ENCODE peak calls at places on chromosomes 3 and 15, in nine cellular contexts. One of them, this sample, is unnamed.

GRCh38 chr15:52976050-52976449 is 185.9 kb upstream of the ONECUT1 start:
- DNase-seq in left ventricle myocardium superior: no peak
- DNase-seq in fibroblast of pulmonary artery: no peak
- DNase-seq in stimulated activated CD4-positive, alpha-beta T cell treated with anti-CD3 and anti-CD28 coated beads, Interleukin-4, amount 100 ng/mL, for 48 hours: no peak
- DNase-seq in Peyer's patch: no peak
- DNase-seq in psoas muscle: no peak
- DNase-seq in mucosa of descending colon: no peak
- DNase-seq in WTC11: no peak
- DNase-seq in gastrocnemius medialis: no peak
- DNase-seq in this sample: no peak

GRCh38 chr3:193863657-193864323 is 270.8 kb downstream of the OPA1 start:
- DNase-seq in left ventricle myocardium superior: peak; percentile 73
- DNase-seq in fibroblast of pulmonary artery: peak; percentile 24
- DNase-seq in stimulated activated CD4-positive, alpha-beta T cell treated with anti-CD3 and anti-CD28 coated beads, Interleukin-4, amount 100 ng/mL, for 48 hours: no peak
- DNase-seq in Peyer's patch: no peak
- DNase-seq in psoas muscle: peak; percentile 63
- DNase-seq in mucosa of descending colon: no peak
- DNase-seq in WTC11: no peak
- DNase-seq in gastrocnemius medialis: peak; percentile 36
- DNase-seq in this sample: peak; percentile 33

GRCh38 chr15:47685141-47685870 is 32.0 kb upstream of the SEMA6D start:
- DNase-seq in left ventricle myocardium superior: no peak
- DNase-seq in fibroblast of pulmonary artery: no peak
- DNase-seq in stimulated activated CD4-positive, alpha-beta T cell treated with anti-CD3 and anti-CD28 coated beads, Interleukin-4, amount 100 ng/mL, for 48 hours: no peak
- DNase-seq in Peyer's patch: no peak
- DNase-seq in psoas muscle: no peak
- DNase-seq in mucosa of descending colon: no peak
- DNase-seq in WTC11: no peak
- DNase-seq in gastrocnemius medialis: no peak
- DNase-seq in this sample: no peak

GRCh38 chr3:13190376-13190762 is 117.1 kb upstream of the IQSEC1 start:
- DNase-seq in left ventricle myocardium superior: no peak
- DNase-seq in fibroblast of pulmonary artery: no peak
- DNase-seq in stimulated activated CD4-positive, alpha-beta T cell treated with anti-CD3 and anti-CD28 coated beads, Interleukin-4, amount 100 ng/mL, for 48 hours: no peak
- DNase-seq in Peyer's patch: no peak
- DNase-seq in psoas muscle: no peak
- DNase-seq in mucosa of descending colon: no peak
- DNase-seq in WTC11: no peak
- DNase-seq in gastrocnemius medialis: no peak
- DNase-seq in this sample: no peak

GRCh38 chr3:171950373-171950772 is 89.0 kb upstream of the FNDC3B start:
- DNase-seq in left ventricle myocardium superior: no peak
- DNase-seq in fibroblast of pulmonary artery: peak; percentile 52
- DNase-seq in stimulated activated CD4-positive, alpha-beta T cell treated with anti-CD3 and anti-CD28 coated beads, Interleukin-4, amount 100 ng/mL, for 48 hours: no peak
- DNase-seq in Peyer's patch: no peak
- DNase-seq in psoas muscle: no peak
- DNase-seq in mucosa of descending colon: no peak
- DNase-seq in WTC11: no peak
- DNase-seq in gastrocnemius medialis: no peak
- DNase-seq in this sample: no peak

GRCh38 chr3:47003461-47004368 is 24.2 kb downstream of the NBEAL2 start:
- DNase-seq in left ventricle myocardium superior: no peak
- DNase-seq in fibroblast of pulmonary artery: no peak
- DNase-seq in stimulated activated CD4-positive, alpha-beta T cell treated with anti-CD3 and anti-CD28 coated beads, Interleukin-4, amount 100 ng/mL, for 48 hours: no peak
- DNase-seq in Peyer's patch: peak; percentile 34
- DNase-seq in psoas muscle: peak; percentile 50
- DNase-seq in mucosa of descending colon: no peak
- DNase-seq in WTC11: no peak
- DNase-seq in gastrocnemius medialis: no peak
- DNase-seq in this sample: no peak

GRCh38 chr3:44501971-44502370 is 24.5 kb upstream of the ZNF445 start:
- DNase-seq in left ventricle myocardium superior: no peak
- DNase-seq in fibroblast of pulmonary artery: no peak
- DNase-seq in stimulated activated CD4-positive, alpha-beta T cell treated with anti-CD3 and anti-CD28 coated beads, Interleukin-4, amount 100 ng/mL, for 48 hours: no peak
- DNase-seq in Peyer's patch: no peak
- DNase-seq in psoas muscle: no peak
- DNase-seq in mucosa of descending colon: no peak
- DNase-seq in WTC11: no peak
- DNase-seq in gastrocnemius medialis: no peak
- DNase-seq in this sample: no peak

GRCh38 chr3:50068134-50068533 is 20.6 kb upstream of the RBM5 start:
- DNase-seq in left ventricle myocardium superior: no peak
- DNase-seq in fibroblast of pulmonary artery: no peak
- DNase-seq in stimulated activated CD4-positive, alpha-beta T cell treated with anti-CD3 and anti-CD28 coated beads, Interleukin-4, amount 100 ng/mL, for 48 hours: no peak
- DNase-seq in Peyer's patch: no peak
- DNase-seq in psoas muscle: no peak
- DNase-seq in mucosa of descending colon: no peak
- DNase-seq in WTC11: no peak
- DNase-seq in gastrocnemius medialis: no peak
- DNase-seq in this sample: no peak

GRCh38 chr3:107216711-107217110 is 160.5 kb upstream of the CCDC54 start:
- DNase-seq in left ventricle myocardium superior: peak; percentile 60
- DNase-seq in fibroblast of pulmonary artery: peak; percentile 99
- DNase-seq in stimulated activated CD4-positive, alpha-beta T cell treated with anti-CD3 and anti-CD28 coated beads, Interleukin-4, amount 100 ng/mL, for 48 hours: no peak
- DNase-seq in Peyer's patch: no peak
- DNase-seq in psoas muscle: no peak
- DNase-seq in mucosa of descending colon: no peak
- DNase-seq in WTC11: no peak
- DNase-seq in gastrocnemius medialis: no peak
- DNase-seq in this sample: peak; percentile 44

GRCh38 chr3:169914321-169914720 is 2.9 kb downstream of the SAMD7 start:
- DNase-seq in left ventricle myocardium superior: no peak
- DNase-seq in fibroblast of pulmonary artery: peak; percentile 52
- DNase-seq in stimulated activated CD4-positive, alpha-beta T cell treated with anti-CD3 and anti-CD28 coated beads, Interleukin-4, amount 100 ng/mL, for 48 hours: no peak
- DNase-seq in Peyer's patch: no peak
- DNase-seq in psoas muscle: no peak
- DNase-seq in mucosa of descending colon: no peak
- DNase-seq in WTC11: no peak
- DNase-seq in gastrocnemius medialis: no peak
- DNase-seq in this sample: no peak

GRCh38 chr3:63969866-63970265 is 53.4 kb downstream of the PSMD6 start:
- DNase-seq in left ventricle myocardium superior: no peak
- DNase-seq in fibroblast of pulmonary artery: no peak
- DNase-seq in stimulated activated CD4-positive, alpha-beta T cell treated with anti-CD3 and anti-CD28 coated beads, Interleukin-4, amount 100 ng/mL, for 48 hours: no peak
- DNase-seq in Peyer's patch: no peak
- DNase-seq in psoas muscle: no peak
- DNase-seq in mucosa of descending colon: no peak
- DNase-seq in WTC11: no peak
- DNase-seq in gastrocnemius medialis: no peak
- DNase-seq in this sample: no peak

GRCh38 chr15:101112336-101113113 is 139.3 kb downstream of the CHSY1 start:
- DNase-seq in left ventricle myocardium superior: no peak
- DNase-seq in fibroblast of pulmonary artery: no peak
- DNase-seq in stimulated activated CD4-positive, alpha-beta T cell treated with anti-CD3 and anti-CD28 coated beads, Interleukin-4, amount 100 ng/mL, for 48 hours: no peak
- DNase-seq in Peyer's patch: no peak
- DNase-seq in psoas muscle: no peak
- DNase-seq in mucosa of descending colon: no peak
- DNase-seq in WTC11: no peak
- DNase-seq in gastrocnemius medialis: no peak
- DNase-seq in this sample: no peak

GRCh38 chr15:74490339-74490689 is 29.4 kb upstream of the UBL7 start:
- DNase-seq in left ventricle myocardium superior: no peak
- DNase-seq in fibroblast of pulmonary artery: no peak
- DNase-seq in stimulated activated CD4-positive, alpha-beta T cell treated with anti-CD3 and anti-CD28 coated beads, Interleukin-4, amount 100 ng/mL, for 48 hours: no peak
- DNase-seq in Peyer's patch: no peak
- DNase-seq in psoas muscle: no peak
- DNase-seq in mucosa of descending colon: no peak
- DNase-seq in WTC11: no peak
- DNase-seq in gastrocnemius medialis: no peak
- DNase-seq in this sample: no peak

GRCh38 chr3:156630081-156630772 is 44.2 kb upstream of the TIPARP start:
- DNase-seq in left ventricle myocardium superior: no peak
- DNase-seq in fibroblast of pulmonary artery: no peak
- DNase-seq in stimulated activated CD4-positive, alpha-beta T cell treated with anti-CD3 and anti-CD28 coated beads, Interleukin-4, amount 100 ng/mL, for 48 hours: no peak
- DNase-seq in Peyer's patch: no peak
- DNase-seq in psoas muscle: no peak
- DNase-seq in mucosa of descending colon: no peak
- DNase-seq in WTC11: no peak
- DNase-seq in gastrocnemius medialis: no peak
- DNase-seq in this sample: no peak

GRCh38 chr3:31204026-31204795 is 309.8 kb upstream of the GADL1 start:
- DNase-seq in left ventricle myocardium superior: no peak
- DNase-seq in fibroblast of pulmonary artery: no peak
- DNase-seq in stimulated activated CD4-positive, alpha-beta T cell treated with anti-CD3 and anti-CD28 coated beads, Interleukin-4, amount 100 ng/mL, for 48 hours: no peak
- DNase-seq in Peyer's patch: no peak
- DNase-seq in psoas muscle: no peak
- DNase-seq in mucosa of descending colon: no peak
- DNase-seq in WTC11: no peak
- DNase-seq in gastrocnemius medialis: no peak
- DNase-seq in this sample: no peak

GRCh38 chr3:105598047-105598796 is 231.5 kb downstream of the ALCAM start:
- DNase-seq in left ventricle myocardium superior: no peak
- DNase-seq in fibroblast of pulmonary artery: peak; percentile 96
- DNase-seq in stimulated activated CD4-positive, alpha-beta T cell treated with anti-CD3 and anti-CD28 coated beads, Interleukin-4, amount 100 ng/mL, for 48 hours: no peak
- DNase-seq in Peyer's patch: no peak
- DNase-seq in psoas muscle: no peak
- DNase-seq in mucosa of descending colon: no peak
- DNase-seq in WTC11: no peak
- DNase-seq in gastrocnemius medialis: no peak
- DNase-seq in this sample: no peak

GRCh38 chr3:155701882-155702465 is 42.9 kb downstream of the PLCH1 start:
- DNase-seq in left ventricle myocardium superior: no peak
- DNase-seq in fibroblast of pulmonary artery: peak; percentile 70
- DNase-seq in stimulated activated CD4-positive, alpha-beta T cell treated with anti-CD3 and anti-CD28 coated beads, Interleukin-4, amount 100 ng/mL, for 48 hours: no peak
- DNase-seq in Peyer's patch: no peak
- DNase-seq in psoas muscle: no peak
- DNase-seq in mucosa of descending colon: no peak
- DNase-seq in WTC11: no peak
- DNase-seq in gastrocnemius medialis: no peak
- DNase-seq in this sample: no peak

GRCh38 chr15:64149424-64150235 is 1.9 kb upstream of the SNX22 start:
- DNase-seq in left ventricle myocardium superior: no peak
- DNase-seq in fibroblast of pulmonary artery: no peak
- DNase-seq in stimulated activated CD4-positive, alpha-beta T cell treated with anti-CD3 and anti-CD28 coated beads, Interleukin-4, amount 100 ng/mL, for 48 hours: no peak
- DNase-seq in Peyer's patch: no peak
- DNase-seq in psoas muscle: no peak
- DNase-seq in mucosa of descending colon: no peak
- DNase-seq in WTC11: no peak
- DNase-seq in gastrocnemius medialis: no peak
- DNase-seq in this sample: no peak